ENCODE peak calls at places on chromosomes 11 and 22, in ten cellular contexts. O is OCI-LY7; D is pancreas; S is sigmoid colon; U is PC-9; Z is CD8-positive, alpha-beta memory T cell; C is RWPE1; V is HCT116; Y is cardiac muscle cell; A is IMR-90. F is an unnamed sample.

GRCh38 chr11:113085446-113085845 is 124.2 kb downstream of the NCAM1 start:
- DNase-seq in O (no peak), D (no peak), S (no peak), U (no peak), Z (no peak), C (no peak), V (no peak), Y (no peak), A (no peak), F (no peak)

GRCh38 chr22:37741312-37741795 is 44.5 kb downstream of the TRIOBP start:
- DNase-seq in O (no peak), D (no peak), S (peak), U (no peak), Z (no peak), C (peak), V (no peak), Y (peak), A (peak), F (peak)

GRCh38 chr11:57345555-57346151 is 7.5 kb downstream of the P2RX3 start:
- DNase-seq in O (peak), D (peak), S (peak), U (peak), Z (peak), C (peak), V (peak), Y (peak), A (peak), F (peak)

GRCh38 chr22:21450320-21450831 is 16.8 kb upstream of the TMEM191C start:
- DNase-seq in O (no peak), D (peak), S (peak), U (no peak), Z (no peak), C (no peak), V (no peak), Y (no peak), A (no peak), F (no peak)

GRCh38 chr11:74443071-74443864 is 24.1 kb downstream of the KCNE3 start:
- DNase-seq in O (no peak), D (peak), S (no peak), U (peak), Z (no peak), C (peak), V (peak), Y (peak), A (peak), F (no peak)

GRCh38 chr11:96112192-96113099 is 188.5 kb upstream of the MTMR2 start:
- DNase-seq in O (no peak), D (no peak), S (no peak), U (no peak), Z (no peak), C (no peak), V (no peak), Y (no peak), A (peak), F (no peak)

GRCh38 chr11:87724358-87724757 is 450.9 kb downstream of the RAB38 start:
- DNase-seq in O (no peak), D (no peak), S (no peak), U (no peak), Z (no peak), C (no peak), V (no peak), Y (no peak), A (no peak), F (no peak)

GRCh38 chr11:126918556-126918955 is 82.0 kb downstream of the KIRREL3 start:
- DNase-seq in O (no peak), D (no peak), S (no peak), U (no peak), Z (no peak), C (no peak), V (no peak), Y (no peak), A (peak), F (no peak)

GRCh38 chr11:85756401-85757200 is 54.3 kb downstream of the SYTL2 start:
- DNase-seq in O (no peak), D (no peak), S (no peak), U (no peak), Z (peak), C (no peak), V (no peak), Y (peak), A (no peak), F (no peak)

GRCh38 chr11:86395061-86395551 is 20.4 kb downstream of the CCDC81 start:
- DNase-seq in O (no peak), D (no peak), S (no peak), U (no peak), Z (no peak), C (no peak), V (no peak), Y (peak), A (peak), F (no peak)

GRCh38 chr11:15107730-15108515 is 6.8 kb upstream of the INSC start:
- DNase-seq in O (peak), D (no peak), S (no peak), U (no peak), Z (no peak), C (no peak), V (no peak), Y (no peak), A (peak), F (no peak)

GRCh38 chr11:77446911-77447629 is 26.8 kb downstream of the PAK1 start:
- DNase-seq in O (no peak), D (no peak), S (no peak), U (no peak), Z (no peak), C (no peak), V (no peak), Y (no peak), A (no peak), F (no peak)

GRCh38 chr22:45422237-45422983 is 8.9 kb downstream of the RIBC2 start:
- DNase-seq in O (no peak), D (no peak), S (no peak), U (no peak), Z (no peak), C (no peak), V (no peak), Y (no peak), A (no peak), F (no peak)

GRCh38 chr11:77064648-77065217 is 2.0 kb upstream of the CAPN5 start:
- DNase-seq in O (no peak), D (no peak), S (peak), U (no peak), Z (no peak), C (no peak), V (no peak), Y (no peak), A (no peak), F (no peak)

GRCh38 chr11:8914661-8915018 is 3.7 kb downstream of the AKIP1 start:
- DNase-seq in O (no peak), D (no peak), S (no peak), U (no peak), Z (no peak), C (no peak), V (no peak), Y (no peak), A (no peak), F (no peak)

GRCh38 chr11:8913961-8914660 is 3.1 kb downstream of the AKIP1 start:
- DNase-seq in O (peak), D (no peak), S (no peak), U (no peak), Z (no peak), C (peak), V (no peak), Y (peak), A (peak), F (peak)

GRCh38 chr11:8922691-8923090 is 10.1 kb downstream of the C11orf16 start:
- DNase-seq in O (no peak), D (no peak), S (no peak), U (no peak), Z (no peak), C (no peak), V (no peak), Y (no peak), A (no peak), F (no peak)

GRCh38 chr11:8917157-8917820 is 6.3 kb downstream of the AKIP1 start:
- DNase-seq in O (no peak), D (no peak), S (peak), U (peak), Z (no peak), C (peak), V (no peak), Y (peak), A (peak), F (peak)
- H3K27ac ChIP-seq in O (no peak), D (no peak), S (peak), U (no peak), Z (no peak), C (peak), V (no peak), Y (peak), A (peak), F (no peak)

DNA sequence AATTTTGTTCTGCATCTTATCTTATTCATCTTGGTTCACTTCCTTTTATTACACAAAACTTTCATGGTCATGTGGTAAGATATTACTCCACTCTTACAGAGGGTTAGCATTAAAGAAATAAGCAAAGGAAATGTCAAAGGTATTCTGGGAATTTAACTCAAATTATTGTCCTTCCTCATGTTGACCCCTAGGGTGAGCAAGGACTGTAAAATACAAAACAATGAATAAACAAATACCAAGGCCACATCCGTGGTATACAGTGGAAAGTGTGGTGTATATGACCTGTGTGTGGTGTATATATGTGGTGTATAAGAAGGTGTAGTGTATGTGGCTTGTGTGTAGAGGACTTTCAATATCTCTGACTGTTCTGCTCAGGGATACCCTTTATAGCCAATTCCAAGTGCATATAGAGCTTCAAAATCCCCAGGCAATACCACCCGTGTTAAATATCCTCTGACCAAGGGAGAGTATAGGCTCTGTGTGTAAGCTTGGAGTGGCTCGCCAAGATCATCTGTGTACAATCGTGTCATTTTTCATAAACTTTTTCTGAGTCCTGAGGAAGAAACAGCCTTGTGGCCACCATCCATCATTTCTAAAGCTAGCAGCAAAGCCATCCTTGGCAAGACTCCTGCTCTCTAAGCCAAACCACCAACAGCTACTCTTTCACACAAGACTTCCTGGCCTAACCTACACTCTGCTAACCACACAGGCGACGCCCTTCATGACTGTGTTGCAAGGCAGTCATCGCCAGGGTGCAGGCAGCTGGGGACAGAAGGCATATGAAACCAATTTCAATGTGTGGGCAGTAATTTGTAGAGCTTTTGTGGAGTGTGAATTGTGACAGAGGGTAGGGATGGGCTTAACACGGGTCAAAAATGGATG is 548.0 kb downstream of the ETS1 start:
- DNase-seq in O (no peak), D (no peak), S (no peak), U (peak), Z (peak), C (peak), V (no peak), Y (no peak), A (peak), F (no peak)
- H3K27ac ChIP-seq in O (no peak), D (no peak), S (no peak), U (no peak), Z (peak), C (peak), V (no peak), Y (no peak), A (no peak), F (no peak)

GRCh38 chr22:18022851-18023250 is 1.5 kb downstream of the MICAL3 start:
- DNase-seq in O (no peak), D (no peak), S (no peak), U (no peak), Z (no peak), C (no peak), V (no peak), Y (no peak), A (no peak), F (no peak)

GRCh38 chr22:18021431-18021830 is 2.9 kb downstream of the MICAL3 start:
- DNase-seq in O (no peak), D (no peak), S (no peak), U (no peak), Z (no peak), C (peak), V (no peak), Y (no peak), A (no peak), F (no peak)

GRCh38 chr22:18024276-18024939 is at the start of gene MICAL3:
- DNase-seq in O (peak), D (peak), S (peak), U (peak), Z (peak), C (peak), V (peak), Y (peak), A (peak), F (peak)

GRCh38 chr22:18024956-18025720 is 777 bp upstream of the MICAL3 start:
- DNase-seq in O (peak), D (no peak), S (no peak), U (no peak), Z (no peak), C (no peak), V (no peak), Y (no peak), A (no peak), F (no peak)

GRCh38 chr22:18023509-18024275 is 669 bp downstream of the MICAL3 start:
- DNase-seq in O (peak), D (peak), S (peak), U (peak), Z (no peak), C (peak), V (peak), Y (peak), A (peak), F (peak)
- H3K27ac ChIP-seq in O (peak), D (peak), S (peak), U (no peak), Z (no peak), C (peak), V (peak), Y (no peak), A (peak), F (peak)

GRCh38 chr11:61446211-61446651 is 16.3 kb downstream of the SDHAF2 start:
- DNase-seq in O (peak), D (peak), S (peak), U (peak), Z (peak), C (peak), V (peak), Y (peak), A (peak), F (peak)
- H3K27ac ChIP-seq in O (no peak), D (no peak), S (peak), U (no peak), Z (no peak), C (peak), V (peak), Y (peak), A (peak), F (no peak)

GRCh38 chr11:1753426-1754305 is 3.3 kb upstream of the IFITM10 start:
- DNase-seq in O (no peak), D (peak), S (no peak), U (no peak), Z (no peak), C (no peak), V (no peak), Y (no peak), A (no peak), F (no peak)
- H3K27ac ChIP-seq in O (no peak), D (no peak), S (no peak), U (no peak), Z (no peak), C (peak), V (no peak), Y (no peak), A (no peak), F (no peak)

DNA sequence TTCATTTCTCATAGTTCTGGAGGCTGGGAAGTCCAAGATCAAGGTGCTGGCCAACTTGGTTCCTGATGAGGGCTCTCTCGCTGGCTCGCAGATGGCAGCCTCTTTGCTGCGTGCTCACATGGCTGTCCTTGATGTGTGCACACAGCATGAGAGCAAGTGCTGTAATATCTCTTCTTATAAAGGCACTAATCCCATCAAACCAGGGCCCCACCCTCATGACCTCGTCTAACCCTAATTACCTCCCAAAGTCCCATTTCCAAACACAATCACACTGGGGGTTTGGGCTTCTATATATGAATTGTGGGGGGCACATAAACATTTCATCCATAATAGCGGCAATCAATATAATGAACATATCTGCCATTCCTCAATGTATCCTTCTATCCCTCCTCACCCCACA is 1062.1 kb downstream of the BRD1 start:
- DNase-seq in O (no peak), D (no peak), S (no peak), U (no peak), Z (no peak), C (no peak), V (no peak), Y (no peak), A (no peak), F (no peak)
- H3K27ac ChIP-seq in O (no peak), D (no peak), S (no peak), U (no peak), Z (no peak), C (no peak), V (no peak), Y (no peak), A (no peak), F (no peak)

GRCh38 chr22:29992341-29993275 is 87.7 kb upstream of the HORMAD2 start:
- DNase-seq in O (no peak), D (no peak), S (no peak), U (no peak), Z (no peak), C (peak), V (no peak), Y (no peak), A (peak), F (no peak)
- H3K27ac ChIP-seq in O (no peak), D (no peak), S (no peak), U (peak), Z (no peak), C (no peak), V (no peak), Y (no peak), A (no peak), F (no peak)

DNA sequence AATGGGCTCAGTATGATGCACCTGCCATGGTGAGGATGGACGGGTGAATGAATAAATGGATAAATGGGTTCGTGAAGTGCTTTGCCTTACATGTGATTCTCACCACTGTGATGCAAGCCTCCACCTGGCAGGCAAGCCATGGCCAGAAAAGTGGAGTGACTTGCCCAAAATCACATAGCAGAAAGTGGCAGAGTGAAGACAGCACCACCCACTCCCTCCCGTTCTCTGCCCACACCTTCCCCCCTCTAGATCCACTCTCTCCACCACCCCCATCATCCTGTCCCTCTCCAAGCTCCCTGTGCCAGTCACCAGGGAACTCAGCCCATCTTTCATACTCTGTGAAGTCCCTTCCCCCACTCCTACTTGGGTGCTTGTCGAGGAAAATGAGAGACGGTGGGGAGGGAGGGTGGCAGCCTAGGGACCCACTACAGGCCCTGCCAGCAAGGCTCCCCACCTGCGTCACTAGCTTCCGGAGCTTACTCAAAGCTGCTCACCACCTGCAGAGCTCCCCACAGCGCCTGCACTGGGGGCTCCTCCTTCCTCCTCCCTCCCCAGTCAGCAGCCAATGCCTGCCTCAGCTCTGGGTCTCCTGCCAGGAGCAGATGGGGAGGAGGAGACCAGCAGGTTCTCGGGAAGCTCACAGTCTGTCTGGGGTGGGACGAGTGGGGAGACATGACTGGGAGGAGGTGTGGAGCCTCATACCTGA is 82.3 kb downstream of the PDE2A start:
- DNase-seq in O (peak), D (peak), S (no peak), U (no peak), Z (peak), C (no peak), V (no peak), Y (no peak), A (no peak), F (no peak)
- H3K27ac ChIP-seq in O (no peak), D (no peak), S (no peak), U (no peak), Z (no peak), C (no peak), V (no peak), Y (no peak), A (no peak), F (no peak)